ENCODE peak calls at places on chromosomes 6 and 20, in five cellular contexts. Q is A172, P is GM18507, K is GM06990, T is fibroblast of the conjunctiva. W is an unnamed sample.

GRCh38 chr6:17869010-17869752 is 118.3 kb downstream of the KIF13A start:
- DNase-seq in Q (peak; percentile 56), P (no peak), K (no peak), T (no peak), W (no peak)

GRCh38 chr6:33672808-33673207 is 38.7 kb downstream of the UQCC2 start:
- DNase-seq in Q (peak; percentile 97), P (peak; percentile 43), K (no peak), T (peak; percentile 93), W (no peak)

GRCh38 chr20:63505281-63505680 is 6.4 kb upstream of the EEF1A2 start:
- DNase-seq in Q (no peak), P (no peak), K (no peak), T (no peak), W (no peak)

GRCh38 chr20:59434950-59435349 is 134.5 kb downstream of the EDN3 start:
- DNase-seq in Q (no peak), P (no peak), K (no peak), T (no peak), W (no peak)

GRCh38 chr6:109480993-109481480 is 2.0 kb downstream of the ZBTB24 start:
- DNase-seq in Q (no peak), P (no peak), K (no peak), T (no peak), W (no peak)

GRCh38 chr6:169663468-169663867 is 38.4 kb downstream of the WDR27 start:
- DNase-seq in Q (no peak), P (no peak), K (no peak), T (no peak), W (no peak)

GRCh38 chr20:1813674-1814635 is 81.3 kb upstream of the SIRPA start:
- DNase-seq in Q (no peak), P (no peak), K (no peak), T (no peak), W (no peak)

GRCh38 chr6:139881251-139881650 is 506.8 kb upstream of the CITED2 start:
- DNase-seq in Q (no peak), P (no peak), K (no peak), T (no peak), W (no peak)

GRCh38 chr6:20013485-20013884 is 176.3 kb downstream of the ID4 start:
- DNase-seq in Q (no peak), P (no peak), K (no peak), T (no peak), W (no peak)

GRCh38 chr20:63951398-63952209 is 4.6 kb downstream of the UCKL1 start:
- DNase-seq in Q (no peak), P (no peak), K (no peak), T (no peak), W (no peak)

GRCh38 chr6:13397359-13398080 is 69.2 kb upstream of the TBC1D7 start:
- DNase-seq in Q (no peak), P (peak; percentile 65), K (peak; percentile 55), T (no peak), W (peak; percentile 63)

GRCh38 chr6:100304575-100304974 is 160.1 kb downstream of the SIM1 start:
- DNase-seq in Q (no peak), P (no peak), K (no peak), T (no peak), W (no peak)

GRCh38 chr6:144935181-144935580 is 650.0 kb downstream of the UTRN start:
- DNase-seq in Q (no peak), P (no peak), K (no peak), T (no peak), W (no peak)

GRCh38 chr6:119479860-119480655 is 130.5 kb upstream of the MAN1A1 start:
- DNase-seq in Q (no peak), P (no peak), K (no peak), T (peak; percentile 76), W (no peak)

GRCh38 chr20:57686931-57687652 is 22.7 kb downstream of the PMEPA1 start:
- DNase-seq in Q (no peak), P (no peak), K (no peak), T (no peak), W (no peak)

GRCh38 chr6:5570641-5571040 is 309.3 kb downstream of the FARS2 start:
- DNase-seq in Q (no peak), P (no peak), K (no peak), T (no peak), W (no peak)

GRCh38 chr6:52647199-52647598 is 23.7 kb upstream of the TMEM14A start:
- DNase-seq in Q (no peak), P (no peak), K (no peak), T (no peak), W (no peak)

GRCh38 chr6:168164462-168165061 is 85.5 kb upstream of the FRMD1 start:
- DNase-seq in Q (no peak), P (no peak), K (no peak), T (no peak), W (no peak)

GRCh38 chr6:106107043-106107613 is 21.0 kb downstream of the PRDM1 start:
- DNase-seq in Q (no peak), P (no peak), K (no peak), T (no peak), W (no peak)

GRCh38 chr6:147217840-147218404 is 13.7 kb downstream of the STXBP5 start:
- DNase-seq in Q (no peak), P (no peak), K (no peak), T (no peak), W (no peak)

GRCh38 chr6:16239090-16239797 is 857 bp downstream of the GMPR start:
- DNase-seq in Q (peak; percentile 69), P (no peak), K (peak; percentile 21), T (no peak), W (no peak)

GRCh38 chr20:63706852-63707557 is 771 bp downstream of the ARFRP1 start:
- DNase-seq in Q (peak; percentile 50), P (no peak), K (peak; percentile 76), T (no peak), W (peak; percentile 73)

GRCh38 chr20:3330046-3330741 is 77.3 kb downstream of the DNAAF9 start:
- DNase-seq in Q (no peak), P (no peak), K (no peak), T (no peak), W (no peak)

W was measured in GM19239.